ENCODE peak calls at places on chromosomes 7 and 10, in five cellular contexts. A, S, E, H and Z are unnamed samples. For H3K4me1, the result is how much of the 10 kb centered on the place peaks cover.

GRCh38 chr10:101965075-101965765 is 90.8 kb downstream of the ARMH3 start:
- DNase-seq in H (no peak), A (no peak), S (no peak), E (no peak), Z (no peak)

GRCh38 chr10:71323407-71323806 is 4.3 kb downstream of the SLC29A3 start:
- DNase-seq in E (no peak), S (no peak), H (no peak), A (peak), Z (no peak)

GRCh38 chr7:2787251-2787968 is 56.7 kb downstream of the GNA12 start:
- DNase-seq in A (no peak), H (no peak), E (no peak), S (no peak), Z (no peak)

GRCh38 chr7:21543528-21544302 is 876 bp downstream of the DNAH11 start:
- DNase-seq in H (no peak), A (no peak), E (no peak), S (peak), Z (peak)

GRCh38 chr7:35185908-35186731 is 67.8 kb downstream of the TBX20 start:
- DNase-seq in E (no peak), A (no peak), H (no peak), S (peak), Z (no peak)

GRCh38 chr7:88401009-88401623 is 94.4 kb upstream of the STEAP4 start:
- DNase-seq in S (peak), E (no peak), A (peak), H (no peak), Z (no peak)

GRCh38 chr7:8277394-8277982 is 15.5 kb upstream of the ICA1 start:
- DNase-seq in H (no peak), A (peak), S (peak), E (no peak), Z (no peak)

GRCh38 chr7:80060218-80060806 is 74.3 kb upstream of the GNAI1 start:
- DNase-seq in S (peak), A (peak), H (no peak), E (no peak), Z (no peak)

GRCh38 chr10:71712572-71713134 is 6.9 kb downstream of the C10orf105 start:
- DNase-seq in S (no peak), A (no peak), E (no peak), H (peak), Z (no peak)

GRCh38 chr10:132652446-132652845 is 114.9 kb downstream of the INPP5A start:
- DNase-seq in H (no peak), E (no peak), A (no peak), S (no peak), Z (no peak)

GRCh38 chr7:120402368-120402767 is 129.4 kb downstream of the KCND2 start:
- DNase-seq in E (no peak), H (no peak), A (no peak), S (no peak), Z (no peak)

GRCh38 chr10:11178606-11179221 is 161.0 kb downstream of the CELF2 start:
- DNase-seq in S (peak), A (no peak), H (peak), E (no peak), Z (no peak)

GRCh38 chr7:151078233-151079040 is 2.2 kb downstream of the FASTK start:
- DNase-seq in E (no peak), S (peak), H (no peak), A (peak), Z (peak)

GRCh38 chr7:151556592-151556991 is 36.9 kb upstream of the RHEB start:
- DNase-seq in E (no peak), H (no peak), A (no peak), S (no peak), Z (no peak)

GRCh38 chr7:152193882-152194281 is 168.4 kb downstream of the GALNT11 start:
- DNase-seq in A (no peak), E (no peak), S (no peak), H (no peak), Z (no peak)

GRCh38 chr10:48811461-48811860 is 126.8 kb downstream of the WDFY4 start:
- DNase-seq in E (no peak), H (no peak), S (no peak), A (no peak), Z (no peak)

GRCh38 chr10:86034710-86035109 is 331.9 kb downstream of the GRID1 start:
- DNase-seq in A (no peak), S (no peak), H (no peak), E (no peak), Z (no peak)

GRCh38 chr10:101092742-101093386 is 31.1 kb downstream of the KAZALD1 start:
- DNase-seq in A (no peak), S (no peak), E (no peak), H (no peak), Z (no peak)

GRCh38 chr10:61184429-61184828 is 240.4 kb upstream of the RHOBTB1 start:
- DNase-seq in S (no peak), H (no peak), A (no peak), E (no peak), Z (no peak)

GRCh38 chr7:16702433-16702832 is 51.1 kb upstream of the TSPAN13 start:
- DNase-seq in S (peak), H (no peak), E (no peak), A (no peak), Z (no peak)

DNA sequence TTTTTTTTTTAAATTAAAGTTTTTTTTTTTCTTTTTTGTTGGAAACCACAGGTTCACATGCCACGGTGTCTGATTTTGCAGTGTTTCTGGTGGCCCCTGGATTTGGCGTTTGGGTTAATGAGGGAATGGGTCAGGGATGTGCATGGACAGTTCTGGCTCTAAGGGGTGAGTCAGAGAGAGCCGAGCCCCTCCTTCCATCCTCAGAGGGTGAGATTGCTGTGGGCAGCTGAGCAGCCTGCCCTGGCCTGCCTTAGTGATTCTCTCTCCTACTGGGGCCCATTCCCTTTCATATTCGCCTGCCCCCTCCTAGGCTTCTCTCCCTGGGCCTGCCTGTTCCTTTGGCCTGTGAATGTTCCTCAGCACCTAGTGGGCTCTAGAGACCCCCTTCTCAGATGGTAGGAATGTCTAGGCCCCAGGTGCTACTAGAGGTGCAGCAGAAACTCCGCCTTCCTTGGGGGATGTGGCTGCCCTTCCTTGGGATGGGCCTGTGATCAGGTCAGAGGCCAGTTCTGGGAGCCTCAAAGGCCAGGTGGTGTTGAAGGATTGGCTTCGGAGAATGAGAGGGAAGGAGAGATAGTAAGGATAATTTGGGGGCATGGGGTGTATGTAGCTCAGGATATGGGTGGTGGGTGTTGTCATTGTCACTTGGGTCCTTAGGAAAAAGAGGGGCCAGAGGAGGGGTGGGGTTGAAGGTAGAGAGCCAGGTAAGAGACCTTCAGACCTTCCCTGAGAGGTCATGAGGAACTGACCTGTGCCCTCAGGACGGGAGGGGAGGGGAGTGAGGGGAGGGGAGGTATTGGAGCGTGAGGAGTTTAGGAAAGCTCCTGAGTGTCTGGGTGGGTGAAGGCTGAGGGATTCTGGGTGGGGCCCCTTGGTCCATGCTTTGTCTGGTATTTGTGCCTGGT is 19.8 kb downstream of the TSPAN14 start:
- DNase-seq in S (no peak), E (no peak), H (no peak), A (no peak), Z (no peak)
- H3K4me3 ChIP-seq in S (no peak), E (no peak), H (no peak), A (no peak), Z (no peak)

DNA sequence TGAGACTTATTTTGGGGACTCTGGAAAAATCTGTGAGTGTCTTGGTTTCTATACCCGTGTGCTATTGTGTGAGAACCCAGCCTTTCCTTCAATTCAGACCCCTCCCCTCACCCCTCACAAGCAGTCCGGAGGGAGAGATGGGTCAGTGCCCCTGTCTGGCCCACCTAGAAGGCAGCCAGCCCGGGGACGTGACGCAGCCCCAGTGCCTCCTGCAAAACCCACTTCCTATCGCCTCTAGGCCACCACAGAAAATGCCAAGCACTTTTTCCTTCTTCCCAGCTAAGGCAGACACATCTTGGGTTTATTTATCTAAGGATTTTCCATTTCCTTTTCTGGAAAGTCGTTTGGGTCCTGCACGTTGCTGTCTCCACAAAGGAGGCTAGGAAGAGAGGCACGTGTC is 11.6 kb upstream of the AQP1 start:
- DNase-seq in A (no peak), H (no peak), S (no peak), E (no peak), Z (no peak)
- H3K4me1 ChIP-seq in A (under half), H (under half), S (under half), E (under half), Z (under half)

DNA sequence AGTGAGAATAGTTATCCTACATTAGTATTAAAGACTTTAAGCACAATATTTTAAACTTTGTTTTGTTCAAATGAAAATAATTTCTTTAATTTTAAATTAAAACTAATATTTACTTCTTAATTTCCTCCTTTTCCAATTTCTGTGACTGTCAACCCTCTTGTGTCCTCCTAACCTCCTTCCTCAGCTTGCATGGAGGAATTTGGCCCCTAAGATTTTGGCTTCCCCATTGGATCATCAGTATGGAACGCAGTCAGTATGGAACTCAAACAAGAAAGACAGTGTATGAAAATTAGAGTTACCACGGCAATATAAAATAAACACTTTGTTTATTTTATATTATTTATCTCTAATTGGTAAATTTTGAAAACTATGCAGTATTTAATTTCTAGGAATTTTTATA is 91.2 kb downstream of the CYP51A1 start:
- DNase-seq in E (no peak), A (no peak), S (no peak), H (no peak), Z (no peak)
- H3K27ac ChIP-seq in E (peak), A (peak), S (peak), H (no peak), Z (no peak)

GRCh38 chr7:47091141-47091540 is 490.8 kb downstream of the TNS3 start:
- DNase-seq in A (no peak), E (no peak), H (no peak), S (no peak), Z (no peak)

GRCh38 chr7:47094462-47094861 is 487.4 kb downstream of the TNS3 start:
- DNase-seq in H (no peak), A (no peak), S (no peak), E (no peak), Z (no peak)

GRCh38 chr7:47093835-47094234 is 488.1 kb downstream of the TNS3 start:
- DNase-seq in S (no peak), A (no peak), E (no peak), H (no peak), Z (no peak)

GRCh38 chr7:47092331-47092730 is 489.6 kb downstream of the TNS3 start:
- DNase-seq in S (no peak), A (no peak), H (no peak), E (no peak), Z (no peak)

DNA sequence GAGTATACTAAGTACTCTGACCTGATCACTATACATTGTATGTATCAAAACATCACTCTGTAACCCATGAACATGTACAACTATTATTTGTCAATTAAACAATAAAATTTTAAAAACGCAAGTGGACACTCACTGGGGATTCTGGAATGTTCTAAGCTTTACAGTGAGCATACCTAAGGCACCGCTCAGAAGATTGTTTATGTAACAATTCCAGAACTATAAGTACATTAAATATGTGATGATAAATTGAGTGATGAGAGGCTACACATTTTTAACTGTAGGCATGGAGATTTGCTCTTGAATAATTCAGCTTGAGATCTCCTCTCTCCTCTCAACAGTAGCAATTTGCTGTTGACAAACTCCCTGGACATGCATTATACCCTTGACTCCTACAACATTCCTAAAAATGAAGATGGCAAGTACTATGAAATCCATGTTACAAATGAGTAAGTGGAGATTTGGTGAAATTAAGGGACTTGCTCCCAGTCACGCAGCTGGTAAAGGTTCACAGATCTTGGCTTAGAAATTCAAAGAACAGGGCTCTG is 488.6 kb downstream of the TNS3 start:
- DNase-seq in S (no peak), A (no peak), E (no peak), H (no peak), Z (no peak)
- H3K4me3 ChIP-seq in S (no peak), A (no peak), E (no peak), H (no peak), Z (no peak)